ENCODE peak calls at places on chromosome 18, in five cellular contexts. E is tibial artery, Y is body of pancreas, I is psoas muscle, L is adipocyte. Z is an unnamed sample.

GRCh38 chr18:36181898-36182506 is 5.3 kb upstream of the MOCOS start:
- DNase-seq in E (no peak), Y (no peak), I (no peak), L (no peak), Z (no peak)

GRCh38 chr18:31686572-31686971 is 2.2 kb upstream of the B4GALT6 start:
- DNase-seq in E (no peak), I (no peak), L (no peak), Y (no peak), Z (no peak)

GRCh38 chr18:33101316-33101715 is 328.5 kb upstream of the KLHL14 start:
- DNase-seq in I (no peak), E (no peak), Y (no peak), L (no peak), Z (no peak)

GRCh38 chr18:59219672-59220163 is at the start of gene GRP:
- DNase-seq in L (no peak), E (no peak), I (no peak), Y (no peak), Z (no peak)

GRCh38 chr18:5417342-5417741 is 121.8 kb upstream of the ZBTB14 start:
- DNase-seq in E (peak; percentile 58), Y (peak; percentile 72), L (peak; percentile 35), I (no peak), Z (no peak)

GRCh38 chr18:23311346-23312103 is 141.6 kb upstream of the RIOK3 start:
- DNase-seq in E (peak; percentile 87), I (no peak), Y (peak; percentile 40), L (peak; percentile 92), Z (no peak)

GRCh38 chr18:26493021-26493420 is 55.3 kb downstream of the KCTD1 start:
- DNase-seq in L (no peak), I (no peak), Y (no peak), E (no peak), Z (no peak)

GRCh38 chr18:55380574-55380973 is 207.4 kb downstream of the TCF4 start:
- DNase-seq in Y (no peak), I (no peak), E (no peak), L (no peak), Z (no peak)

GRCh38 chr18:79512461-79513380 is 117.0 kb downstream of the NFATC1 start:
- DNase-seq in Y (no peak), I (peak; percentile 55), L (no peak), E (peak; percentile 13), Z (no peak)

GRCh38 chr18:47215554-47216138 is 35.8 kb downstream of the SKOR2 start:
- DNase-seq in Y (peak; percentile 23), L (peak; percentile 59), I (no peak), E (no peak), Z (no peak)

GRCh38 chr18:79353238-79353637 is 42.5 kb upstream of the NFATC1 start:
- DNase-seq in L (no peak), I (no peak), E (no peak), Y (no peak), Z (no peak)

GRCh38 chr18:3265564-3266033 is 3.7 kb downstream of the MYL12B start:
- DNase-seq in Y (no peak), L (peak; percentile 52), I (no peak), E (no peak), Z (no peak)

GRCh38 chr18:79948719-79949411 is 2.6 kb downstream of the SLC66A2 start:
- DNase-seq in E (no peak), L (no peak), Y (no peak), I (peak; percentile 51), Z (no peak)

GRCh38 chr18:58671122-58671940 is at the start of gene MALT1:
- DNase-seq in Y (peak; percentile 93), E (peak; percentile 90), I (peak; percentile 97), L (peak; percentile 97), Z (peak; percentile 97)

GRCh38 chr18:48859311-48860275 is 91.2 kb downstream of the SMAD7 start:
- DNase-seq in L (no peak), Y (no peak), E (no peak), I (no peak), Z (no peak)

GRCh38 chr18:46448347-46448746 is 208.7 kb downstream of the LOXHD1 start:
- DNase-seq in E (no peak), L (no peak), Y (no peak), I (no peak), Z (no peak)

GRCh38 chr18:5661179-5661578 is 117.4 kb upstream of the EPB41L3 start:
- DNase-seq in E (no peak), I (no peak), Y (no peak), L (no peak), Z (no peak)

GRCh38 chr18:36441426-36441870 is 143.9 kb downstream of the FHOD3 start:
- DNase-seq in I (no peak), E (no peak), Y (no peak), L (no peak), Z (no peak)

GRCh38 chr18:55284614-55285013 is 303.4 kb downstream of the TCF4 start:
- DNase-seq in I (no peak), E (no peak), L (no peak), Y (no peak), Z (no peak)

GRCh38 chr18:70295633-70296188 is 6.9 kb downstream of the SOCS6 start:
- DNase-seq in Y (no peak), L (peak; percentile 16), E (no peak), I (no peak), Z (no peak)

GRCh38 chr18:48446582-48447225 is 37.5 kb upstream of the ZBTB7C start:
- DNase-seq in E (peak; percentile 92), Y (peak; percentile 87), I (peak; percentile 91), L (peak; percentile 88), Z (peak; percentile 31)

GRCh38 chr18:37322497-37323035 is 243.0 kb downstream of the CELF4 start:
- DNase-seq in L (peak; percentile 80), I (no peak), Y (peak; percentile 30), E (no peak), Z (no peak)

GRCh38 chr18:51051105-51051712 is 21.2 kb downstream of the SMAD4 start:
- DNase-seq in I (no peak), E (no peak), Y (peak; percentile 43), L (peak; percentile 88), Z (no peak)

GRCh38 chr18:59729781-59730180 is 32.6 kb upstream of the CCBE1 start:
- DNase-seq in E (no peak), L (no peak), Y (no peak), I (no peak), Z (no peak)

GRCh38 chr18:57347784-57348183 is 4.6 kb upstream of the ST8SIA3 start:
- DNase-seq in I (no peak), Y (no peak), E (no peak), L (no peak), Z (no peak)

GRCh38 chr18:57353940-57354461 is 1.6 kb downstream of the ST8SIA3 start:
- DNase-seq in Y (peak; percentile 25), I (peak; percentile 56), L (peak; percentile 48), E (no peak), Z (no peak)

GRCh38 chr18:57352271-57352701 is at the start of gene ST8SIA3:
- DNase-seq in I (no peak), Y (no peak), L (no peak), E (no peak), Z (no peak)

GRCh38 chr18:57353137-57353939 is 981 bp downstream of the ST8SIA3 start:
- DNase-seq in Y (peak; percentile 30), L (no peak), E (no peak), I (no peak), Z (no peak)

GRCh38 chr18:57352761-57353136 is 392 bp downstream of the ST8SIA3 start:
- DNase-seq in L (no peak), E (no peak), I (no peak), Y (no peak), Z (no peak)
- H3K9me3 ChIP-seq in L (peaks cover 5% of the 10 kb centered on the region), E (no peaks in the 10 kb centered on the region), I (no peaks in the 10 kb centered on the region), Y (no peaks in the 10 kb centered on the region), Z (no peaks in the 10 kb centered on the region)

GRCh38 chr18:460302-460701 is 40.2 kb downstream of the COLEC12 start:
- DNase-seq in Y (no peak), I (no peak), E (no peak), L (no peak), Z (no peak)

GRCh38 chr18:458016-458415 is 42.5 kb downstream of the COLEC12 start:
- DNase-seq in Y (no peak), I (no peak), L (no peak), E (no peak), Z (no peak)

GRCh38 chr18:459801-460200 is 40.7 kb downstream of the COLEC12 start:
- DNase-seq in L (no peak), E (no peak), I (no peak), Y (no peak), Z (no peak)

GRCh38 chr18:461762-462161 is 38.7 kb downstream of the COLEC12 start:
- DNase-seq in Y (no peak), I (no peak), E (no peak), L (no peak), Z (no peak)

DNA sequence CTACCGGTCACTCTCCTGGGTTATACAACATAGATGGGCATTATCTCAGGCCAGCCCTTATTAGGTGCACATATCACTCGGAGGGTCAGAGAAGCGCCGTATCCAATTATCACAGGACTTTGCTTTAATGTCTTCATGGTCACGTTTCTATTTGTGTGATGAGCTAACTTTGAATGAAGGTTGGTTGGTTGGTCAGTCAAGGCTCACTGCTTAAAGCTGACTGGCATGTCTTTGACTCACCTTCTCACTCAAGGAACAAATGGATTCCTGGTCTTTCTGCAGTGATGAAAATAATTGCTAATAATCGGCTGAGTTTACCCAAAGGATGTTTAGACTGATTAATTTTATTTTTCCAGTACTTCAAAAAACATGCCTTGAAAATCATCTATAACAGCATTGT is 39.7 kb downstream of the COLEC12 start:
- DNase-seq in E (no peak), I (no peak), L (no peak), Y (no peak), Z (no peak)
- H3K9me3 ChIP-seq in E (no peaks in the 10 kb centered on the region), I (no peaks in the 10 kb centered on the region), L (peaks cover 5% of the 10 kb centered on the region), Y (no peaks in the 10 kb centered on the region), Z (no peaks in the 10 kb centered on the region)

DNA sequence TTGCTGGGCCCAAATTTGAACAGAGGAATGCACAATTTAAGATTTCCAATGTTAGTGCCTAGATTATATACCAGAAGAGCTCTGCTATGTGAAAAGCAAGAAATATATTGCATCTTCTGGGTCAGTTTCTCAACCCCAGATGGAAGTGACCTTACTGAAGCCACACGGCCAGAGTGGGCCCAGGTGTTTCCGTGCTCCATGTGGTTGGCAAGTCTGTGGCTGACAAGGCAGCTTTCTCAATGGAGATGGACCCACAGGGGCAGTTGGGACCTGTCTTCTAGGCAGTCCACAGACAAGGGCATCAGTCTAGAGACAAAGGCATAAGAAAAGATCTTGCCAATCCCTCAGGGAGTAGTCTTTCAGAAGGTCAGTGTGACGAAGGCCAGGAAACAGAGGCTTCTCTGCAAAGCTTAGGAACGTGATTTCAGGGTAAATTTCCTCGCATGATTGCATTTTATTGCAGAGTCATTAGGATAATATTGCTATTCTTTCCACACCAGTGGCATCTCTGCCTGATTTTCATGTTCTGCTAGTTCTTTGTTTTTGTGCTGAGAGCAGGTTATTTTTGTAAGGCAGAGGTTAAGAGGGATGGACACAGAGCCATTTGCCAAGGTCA is 201.9 kb downstream of the ANKRD30B start:
- DNase-seq in L (no peak), I (no peak), Y (no peak), E (no peak), Z (no peak)
- H3K9me3 ChIP-seq in L (no peaks in the 10 kb centered on the region), I (no peaks in the 10 kb centered on the region), Y (no peaks in the 10 kb centered on the region), E (peaks cover 7% of the 10 kb centered on the region), Z (no peaks in the 10 kb centered on the region)

DNA sequence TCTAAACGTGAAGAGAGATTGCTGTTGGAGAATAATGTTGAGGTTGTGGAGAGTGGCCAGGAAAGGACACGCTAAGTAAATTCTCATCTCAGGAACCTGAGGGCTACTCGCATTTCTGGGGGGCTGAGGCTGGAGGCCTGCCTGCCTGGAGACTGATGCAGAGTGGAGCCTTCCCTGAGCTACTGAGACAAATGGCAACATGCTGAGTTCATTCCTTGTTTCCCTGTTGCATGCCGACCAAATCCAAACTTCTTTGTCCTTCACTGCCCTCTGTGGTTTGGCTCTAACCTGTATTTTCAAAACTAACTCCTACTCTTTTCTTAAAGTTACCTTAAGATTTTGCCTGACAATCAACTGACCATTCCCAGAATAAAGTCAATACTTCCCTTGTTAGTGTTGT is 1085.4 kb downstream of the SOCS6 start:
- DNase-seq in L (no peak), E (no peak), Y (no peak), I (no peak), Z (no peak)
- H3K9me3 ChIP-seq in L (no peaks in the 10 kb centered on the region), E (no peaks in the 10 kb centered on the region), Y (no peaks in the 10 kb centered on the region), I (no peaks in the 10 kb centered on the region), Z (no peaks in the 10 kb centered on the region)

Z was measured in T-helper 17 cell.